ENCODE peak calls at places on chromosomes 5 and 9, in four cellular contexts. J is sigmoid colon, W is GM06990, E is fibroblast of the aortic adventitia. P is an unnamed sample.

GRCh38 chr9:126734877-126735276 is 70.0 kb upstream of the ZBTB43 start:
- DNase-seq in J (no peak), W (no peak), E (no peak), P (no peak)

GRCh38 chr5:159032656-159033350 is 66.9 kb downstream of the EBF1 start:
- DNase-seq in J (no peak), W (no peak), E (peak), P (no peak)

GRCh38 chr9:20369391-20369790 is 252.9 kb downstream of the MLLT3 start:
- DNase-seq in J (no peak), W (no peak), E (no peak), P (no peak)

GRCh38 chr5:134595458-134595838 is 37.2 kb downstream of the SAR1B start:
- DNase-seq in J (no peak), W (no peak), E (no peak), P (no peak)

GRCh38 chr9:99637640-99638039 is 184.0 kb upstream of the NR4A3 start:
- DNase-seq in J (no peak), W (no peak), E (no peak), P (no peak)

GRCh38 chr5:7886849-7887460 is 18.0 kb downstream of the MTRR start:
- DNase-seq in J (no peak), W (no peak), E (peak), P (peak)

GRCh38 chr5:152607393-152608165 is 202.5 kb upstream of the NMUR2 start:
- DNase-seq in J (no peak), W (no peak), E (no peak), P (no peak)

GRCh38 chr5:149981233-149981632 is 19.2 kb downstream of the TIGD6 start:
- DNase-seq in J (no peak), W (no peak), E (no peak), P (no peak)

GRCh38 chr9:69181908-69182353 is 7.9 kb downstream of the TJP2 start:
- DNase-seq in J (no peak), W (no peak), E (peak), P (no peak)

GRCh38 chr5:98301567-98301966 is 471.9 kb upstream of the RGMB start:
- DNase-seq in J (no peak), W (no peak), E (no peak), P (no peak)

GRCh38 chr5:58944221-58944620 is 361.3 kb downstream of the RAB3C start:
- DNase-seq in J (no peak), W (no peak), E (no peak), P (no peak)

GRCh38 chr9:87883990-87884389 is 1.3 kb downstream of the SPATA31E1 start:
- DNase-seq in J (no peak), W (no peak), E (no peak), P (no peak)

GRCh38 chr9:522658-523057 is 308.0 kb downstream of the DOCK8 start:
- DNase-seq in J (no peak), W (no peak), E (peak), P (no peak)

GRCh38 chr9:121281614-121282291 is 13.8 kb downstream of the GSN start:
- DNase-seq in J (peak), W (no peak), E (peak), P (no peak)

GRCh38 chr5:8908055-8908683 is 637.7 kb downstream of the SEMA5A start:
- DNase-seq in J (no peak), W (peak), E (peak), P (peak)

GRCh38 chr5:80736730-80737129 is 81.9 kb upstream of the DHFR start:
- DNase-seq in J (no peak), W (no peak), E (no peak), P (no peak)

GRCh38 chr5:52007230-52007858 is 624.1 kb downstream of the ISL1 start:
- DNase-seq in J (no peak), W (no peak), E (peak), P (peak)

GRCh38 chr5:73149540-73149939 is 23.5 kb upstream of the TMEM174 start:
- DNase-seq in J (no peak), W (no peak), E (no peak), P (no peak)

GRCh38 chr5:127320032-127320945 is 29.7 kb downstream of the MEGF10 start:
- DNase-seq in J (no peak), W (peak), E (no peak), P (no peak)

GRCh38 chr5:52801329-52801728 is 13.6 kb downstream of the ITGA1 start:
- DNase-seq in J (no peak), W (no peak), E (no peak), P (no peak)

GRCh38 chr5:66213533-66213932 is 69.4 kb downstream of the SREK1 start:
- DNase-seq in J (no peak), W (no peak), E (no peak), P (no peak)

GRCh38 chr5:157222506-157223230 is 42.0 kb downstream of the ITK start:
- DNase-seq in J (no peak), W (no peak), E (peak), P (no peak)

GRCh38 chr5:167934561-167934971 is 356.9 kb upstream of the WWC1 start:
- DNase-seq in J (peak), W (no peak), E (peak), P (no peak)

GRCh38 chr5:64971538-64971937 is 202.8 kb downstream of the CWC27 start:
- DNase-seq in J (no peak), W (no peak), E (peak), P (no peak)

GRCh38 chr5:56302027-56302426 is 68.9 kb upstream of the ANKRD55 start:
- DNase-seq in J (no peak), W (no peak), E (no peak), P (no peak)

GRCh38 chr9:127930298-127931091 is at the start of gene PIP5KL1:
- DNase-seq in J (peak), W (peak), E (peak), P (peak)

GRCh38 chr5:180287868-180288267 is 4.0 kb downstream of the MAPK9 start:
- DNase-seq in J (no peak), W (no peak), E (no peak), P (no peak)

GRCh38 chr9:97365634-97366033 is 46.3 kb upstream of the TDRD7 start:
- DNase-seq in J (no peak), W (no peak), E (no peak), P (no peak)

GRCh38 chr9:27005491-27005890 is at the start of gene LRRC19:
- DNase-seq in J (no peak), W (no peak), E (no peak), P (no peak)

GRCh38 chr9:113509463-113509862 is 45.9 kb downstream of the RGS3 start:
- DNase-seq in J (no peak), W (no peak), E (peak), P (no peak)

GRCh38 chr5:32854473-32854872 is 143.4 kb downstream of the NPR3 start:
- DNase-seq in J (no peak), W (no peak), E (no peak), P (no peak)

GRCh38 chr9:122186777-122187176 is 27.1 kb downstream of the MORN5 start:
- DNase-seq in J (no peak), W (no peak), E (no peak), P (no peak)

GRCh38 chr5:112549127-112549526 is 130.1 kb upstream of the EPB41L4A start:
- DNase-seq in J (no peak), W (no peak), E (no peak), P (no peak)

GRCh38 chr9:131733601-131734061 is 6.2 kb downstream of the RAPGEF1 start:
- DNase-seq in J (no peak), W (peak), E (peak), P (no peak)

GRCh38 chr9:115209601-115210306 is 91.8 kb upstream of the TNC start:
- DNase-seq in J (no peak), W (peak), E (peak), P (peak)

GRCh38 chr5:55308254-55308836 is 556 bp downstream of the MTREX start:
- DNase-seq in J (no peak), W (no peak), E (peak), P (peak)

GRCh38 chr9:4592886-4593285 is 69.2 kb upstream of the PLPP6 start:
- DNase-seq in J (no peak), W (no peak), E (no peak), P (no peak)

DNA sequence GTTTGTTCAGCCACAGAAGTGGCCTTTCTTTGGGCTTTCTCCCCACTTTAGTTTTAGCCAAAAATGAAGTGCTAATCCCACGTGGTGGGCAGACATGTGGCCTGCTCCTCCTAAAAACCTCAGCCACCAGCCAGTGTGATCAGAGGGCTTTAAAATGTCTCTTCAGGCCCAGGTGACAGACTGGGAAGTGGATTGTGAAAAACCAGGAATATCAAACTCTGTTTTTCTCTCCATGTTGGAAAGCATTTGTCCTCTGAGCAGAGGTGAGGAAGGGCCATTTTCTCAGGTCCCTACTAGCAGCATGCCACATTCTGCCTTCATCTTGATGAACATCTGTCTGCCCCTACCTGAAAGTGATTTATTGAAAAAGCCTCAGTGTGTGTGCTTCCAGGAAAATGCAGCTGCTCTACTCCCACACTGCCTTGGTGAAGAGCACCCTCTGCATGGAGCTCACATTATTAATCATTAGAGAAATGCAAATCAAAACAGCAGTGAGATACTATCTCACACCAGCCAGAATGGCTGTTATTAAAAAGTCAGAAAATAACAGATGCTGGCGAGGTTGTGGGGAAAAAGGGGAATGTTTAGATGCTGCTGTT is 181.2 kb upstream of the DMAC1 start:
- DNase-seq in J (no peak), W (no peak), E (no peak), P (no peak)
- TF ChIP-seq CTCF in J (no peak), W (no peak), E (no peak), P (no peak)

GRCh38 chr9:22374021-22374420 is 72.6 kb upstream of the DMRTA1 start:
- DNase-seq in J (no peak), W (no peak), E (no peak), P (no peak)
- TF ChIP-seq CTCF in J (no peak), W (no peak), E (no peak), P (no peak)

DNA sequence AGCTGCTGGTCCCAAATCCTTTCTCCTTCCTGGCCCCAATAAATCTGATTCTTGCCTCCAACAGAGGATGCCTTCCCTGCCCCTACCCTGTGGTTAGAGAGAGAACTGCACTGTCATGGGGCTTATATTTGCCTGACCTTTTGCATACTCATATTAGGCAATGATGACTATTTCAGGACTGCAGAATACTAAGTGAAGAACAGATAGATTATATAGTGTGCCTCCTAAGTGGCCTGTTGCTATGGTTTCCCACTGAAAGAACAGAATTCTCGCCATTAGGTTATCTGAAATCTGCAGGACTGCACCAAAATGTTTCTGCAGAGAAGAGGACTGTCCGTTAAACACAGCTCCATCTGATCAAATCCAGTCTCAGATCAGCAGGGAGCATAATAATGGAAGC is 87.3 kb upstream of the CCNG1 start:
- DNase-seq in J (no peak), W (no peak), E (no peak), P (no peak)
- TF ChIP-seq CTCF in J (no peak), W (peak), E (peak), P (no peak)

GRCh38 chr5:115179959-115180709 is 10.4 kb upstream of the TRIM36 start:
- DNase-seq in J (no peak), W (peak), E (no peak), P (peak)
- TF ChIP-seq CTCF in J (no peak), W (no peak), E (no peak), P (no peak)

GRCh38 chr5:131423056-131423455 is 159.2 kb downstream of the CDC42SE2 start:
- DNase-seq in J (no peak), W (no peak), E (peak), P (no peak)
- TF ChIP-seq CTCF in J (no peak), W (peak), E (peak), P (peak)

GRCh38 chr9:36190388-36191289 is at the start of gene CLTA:
- DNase-seq in J (peak), W (peak), E (peak), P (peak)
- TF ChIP-seq CTCF in J (peak), W (peak), E (peak), P (peak)

GRCh38 chr5:122996102-122996501 is 40.4 kb downstream of the PPIC start:
- DNase-seq in J (no peak), W (no peak), E (no peak), P (no peak)

GRCh38 chr5:123001801-123002200 is 34.7 kb downstream of the PPIC start:
- DNase-seq in J (no peak), W (no peak), E (no peak), P (no peak)

GRCh38 chr5:123000731-123001130 is 35.8 kb downstream of the PPIC start:
- DNase-seq in J (no peak), W (no peak), E (no peak), P (no peak)

GRCh38 chr5:122997294-122997693 is 39.2 kb downstream of the PPIC start:
- DNase-seq in J (no peak), W (no peak), E (no peak), P (no peak)

GRCh38 chr5:122999947-123000563 is 36.5 kb downstream of the PPIC start:
- DNase-seq in J (no peak), W (peak), E (peak), P (peak)
- TF ChIP-seq CTCF in J (no peak), W (peak), E (peak), P (peak)

GRCh38 chr5:129115680-129116079 is 21.1 kb downstream of the ISOC1 start:
- DNase-seq in J (no peak), W (no peak), E (no peak), P (no peak)

GRCh38 chr5:129112295-129112694 is 17.7 kb downstream of the ISOC1 start:
- DNase-seq in J (no peak), W (no peak), E (peak), P (no peak)

GRCh38 chr5:129114539-129115193 is 20.1 kb downstream of the ISOC1 start:
- DNase-seq in J (no peak), W (no peak), E (no peak), P (no peak)

GRCh38 chr5:129111351-129111750 is 16.8 kb downstream of the ISOC1 start:
- DNase-seq in J (no peak), W (no peak), E (no peak), P (no peak)

GRCh38 chr5:129113867-129114266 is 19.3 kb downstream of the ISOC1 start:
- DNase-seq in J (no peak), W (no peak), E (peak), P (no peak)
- TF ChIP-seq CTCF in J (no peak), W (no peak), E (peak), P (no peak)

P was measured in GM13977.